ENCODE peak calls at places on chromosome 4, in four cellular contexts. R is fibroblast of lung, B is PC-3, J is HepG2. W is an unnamed sample.

GRCh38 chr4:138104462-138104775 is 137.7 kb downstream of the SLC7A11 start:
- DNase-seq in R (peak), B (no peak), J (no peak), W (no peak)

GRCh38 chr4:89140168-89140759 is 28.9 kb downstream of the TIGD2 start:
- DNase-seq in J (peak), R (no peak), B (no peak), W (no peak)

GRCh38 chr4:121938282-121939092 is 13.4 kb downstream of the TRPC3 start:
- DNase-seq in R (no peak), J (peak), B (no peak), W (no peak)

GRCh38 chr4:25986807-25987206 is 72.8 kb downstream of the SMIM20 start:
- DNase-seq in B (no peak), J (no peak), R (no peak), W (no peak)

GRCh38 chr4:77358315-77358928 is 201.4 kb downstream of the CCNG2 start:
- DNase-seq in J (peak), R (peak), B (peak), W (no peak)

GRCh38 chr4:64079316-64079715 is 329.9 kb downstream of the TECRL start:
- DNase-seq in R (no peak), J (no peak), B (peak), W (no peak)

GRCh38 chr4:24793219-24794005 is 2.0 kb upstream of the SOD3 start:
- DNase-seq in B (peak), J (peak), R (no peak), W (no peak)

GRCh38 chr4:139815646-139816601 is 150.3 kb downstream of the MGST2 start:
- DNase-seq in B (peak), R (peak), J (no peak), W (no peak)

GRCh38 chr4:119493419-119493818 is 135.2 kb downstream of the PDE5A start:
- DNase-seq in J (no peak), R (no peak), B (peak), W (no peak)

GRCh38 chr4:57249083-57249482 is 138.9 kb upstream of the IGFBP7 start:
- DNase-seq in R (no peak), B (peak), J (no peak), W (no peak)

GRCh38 chr4:53704329-53704728 is 113.0 kb upstream of the LNX1 start:
- DNase-seq in J (no peak), R (no peak), B (no peak), W (no peak)

GRCh38 chr4:53705972-53706371 is 114.7 kb upstream of the LNX1 start:
- DNase-seq in J (no peak), B (no peak), R (no peak), W (no peak)

GRCh38 chr4:53705151-53705764 is 114.0 kb upstream of the LNX1 start:
- DNase-seq in R (no peak), B (peak), J (no peak), W (no peak)

GRCh38 chr4:53703267-53703655 is 112.0 kb upstream of the LNX1 start:
- DNase-seq in R (no peak), B (no peak), J (no peak), W (no peak)

DNA sequence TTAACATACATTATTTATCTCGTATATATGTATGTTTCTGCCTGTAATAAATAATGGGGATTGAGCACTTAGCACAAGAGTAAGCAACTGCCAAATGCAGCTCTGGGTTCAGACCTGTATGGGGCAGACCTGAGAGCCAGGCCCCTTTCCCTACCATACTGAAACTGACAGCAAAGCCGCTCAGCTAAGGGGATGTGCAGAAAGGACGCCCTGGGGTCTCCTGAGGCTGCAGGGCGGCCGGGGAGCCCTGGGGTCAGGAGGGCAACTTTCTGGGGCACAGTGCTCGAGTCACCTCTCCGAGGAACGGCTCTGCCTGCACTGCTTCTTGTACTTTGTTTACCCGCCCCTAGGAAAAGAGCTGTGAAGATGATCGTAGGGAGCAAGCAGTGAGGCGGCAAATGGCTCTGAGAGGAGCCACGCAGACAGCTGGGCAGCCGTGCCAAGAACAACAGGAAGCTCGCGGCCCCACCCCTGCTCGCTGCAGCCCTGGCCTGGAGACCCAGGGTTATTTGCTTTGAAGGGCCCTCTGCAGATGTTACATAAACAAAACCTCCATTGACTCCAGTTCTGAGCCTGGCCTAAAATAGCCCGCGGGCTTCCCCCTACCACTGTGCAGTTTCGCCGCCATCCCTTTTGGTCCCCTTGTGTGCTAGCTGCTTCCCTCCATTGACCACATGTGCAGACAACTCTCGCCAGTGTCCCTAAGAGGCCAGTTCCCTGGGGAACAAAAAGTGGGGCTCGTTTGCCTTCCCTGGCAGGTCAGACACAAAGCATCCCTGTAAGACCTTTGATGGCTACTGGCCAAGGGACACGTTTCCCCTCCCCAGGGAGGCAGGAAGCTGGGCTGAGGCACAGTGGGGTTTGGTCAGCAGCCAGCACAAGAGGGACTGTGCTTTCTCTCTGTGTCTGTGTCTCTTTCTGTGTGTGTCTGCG is 111.3 kb upstream of the LNX1 start:
- DNase-seq in J (peak), B (peak), R (peak), W (no peak)
- H3K9ac ChIP-seq in J (peak), B (peak), R (peak), W (no peak)

DNA sequence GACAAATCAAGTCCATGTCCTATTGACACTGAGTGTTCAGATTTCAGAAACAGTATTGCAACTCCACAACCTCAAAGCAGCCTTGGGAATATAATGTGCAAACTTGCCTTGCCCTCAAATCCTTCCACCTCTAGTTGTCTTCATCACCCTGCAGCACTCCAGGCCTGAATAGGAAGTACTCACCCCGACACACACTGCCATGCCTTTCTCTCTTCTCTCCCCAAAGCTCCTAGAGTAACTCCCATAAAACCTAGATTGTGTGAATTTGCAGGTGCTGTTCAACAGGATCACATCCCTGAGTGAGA is 19.6 kb downstream of the ACSL1 start:
- DNase-seq in J (no peak), B (no peak), R (no peak), W (no peak)
- TF ChIP-seq EZH2 in J (no peak), B (no peak), R (no peak), W (no peak)

GRCh38 chr4:7529368-7529923 is 94.7 kb upstream of the PSAPL1 start:
- DNase-seq in B (no peak), J (no peak), R (no peak), W (no peak)

GRCh38 chr4:7524841-7525240 is 90.1 kb upstream of the PSAPL1 start:
- DNase-seq in J (no peak), R (no peak), B (no peak), W (no peak)

GRCh38 chr4:7524064-7524682 is 89.4 kb upstream of the PSAPL1 start:
- DNase-seq in R (no peak), J (no peak), B (no peak), W (no peak)

GRCh38 chr4:7526491-7526890 is 91.8 kb upstream of the PSAPL1 start:
- DNase-seq in J (no peak), B (no peak), R (no peak), W (no peak)

GRCh38 chr4:7526929-7527535 is 92.3 kb upstream of the PSAPL1 start:
- DNase-seq in R (no peak), B (no peak), J (no peak), W (no peak)
- H3K9ac ChIP-seq in R (no peak), B (no peak), J (no peak), W (no peak)

GRCh38 chr4:74932832-74933561 is at the start of gene PARM1:
- DNase-seq in J (peak), B (peak), R (peak), W (no peak)

GRCh38 chr4:74934822-74935326 is 2.0 kb downstream of the PARM1 start:
- DNase-seq in B (no peak), R (no peak), J (no peak), W (no peak)

GRCh38 chr4:74933562-74934015 is 673 bp downstream of the PARM1 start:
- DNase-seq in B (no peak), J (no peak), R (peak), W (no peak)

GRCh38 chr4:74932010-74932409 is 906 bp upstream of the PARM1 start:
- DNase-seq in B (no peak), J (no peak), R (no peak), W (no peak)

GRCh38 chr4:74934016-74934821 is 1.3 kb downstream of the PARM1 start:
- DNase-seq in J (no peak), R (peak), B (peak), W (no peak)
- TF ChIP-seq EZH2 in J (peak), R (peak), B (no peak), W (no peak)

DNA sequence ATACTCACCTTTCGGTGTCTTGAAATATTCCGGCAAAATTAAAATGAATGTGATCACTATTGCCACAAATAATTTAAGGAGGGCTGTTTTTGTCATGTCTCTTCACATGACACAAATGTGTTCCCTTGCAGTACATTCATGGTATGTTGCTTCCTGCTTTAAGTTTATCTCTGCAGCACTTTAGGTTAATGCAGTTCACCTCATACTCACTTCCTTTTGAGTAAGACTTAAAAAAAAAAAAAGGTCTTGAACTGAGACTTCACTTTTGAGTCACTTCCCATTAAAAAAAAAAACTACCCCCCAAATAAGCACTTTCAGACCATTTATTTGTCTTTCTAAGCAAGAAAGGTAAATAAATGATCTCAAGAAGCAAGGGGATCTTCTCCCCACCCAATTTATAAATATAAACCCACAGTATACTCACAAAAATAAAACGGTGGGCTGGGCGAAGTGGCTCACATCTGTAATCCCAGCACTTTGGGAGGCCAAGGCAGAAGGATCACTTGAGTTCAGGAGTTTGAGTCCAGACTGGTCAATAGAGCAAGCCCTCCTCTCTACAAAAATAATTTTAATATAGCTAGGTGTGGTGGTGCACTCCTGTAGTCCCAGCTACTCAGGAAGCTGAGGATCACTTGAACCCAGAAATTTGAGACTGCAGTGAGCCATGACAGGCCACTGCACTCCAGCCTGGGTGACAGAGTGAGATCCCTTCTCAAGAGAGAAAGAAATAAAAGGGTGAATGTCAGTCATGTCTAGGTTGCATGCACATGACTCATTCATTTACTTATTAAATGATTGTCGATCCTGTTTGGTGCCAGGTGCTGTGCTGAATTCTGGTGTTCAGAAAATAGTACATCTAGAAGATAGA is at the start of gene TMEM156:
- DNase-seq in B (peak), J (peak), R (peak), W (no peak)
- H3K9ac ChIP-seq in B (peak), J (no peak), R (no peak), W (no peak)

DNA sequence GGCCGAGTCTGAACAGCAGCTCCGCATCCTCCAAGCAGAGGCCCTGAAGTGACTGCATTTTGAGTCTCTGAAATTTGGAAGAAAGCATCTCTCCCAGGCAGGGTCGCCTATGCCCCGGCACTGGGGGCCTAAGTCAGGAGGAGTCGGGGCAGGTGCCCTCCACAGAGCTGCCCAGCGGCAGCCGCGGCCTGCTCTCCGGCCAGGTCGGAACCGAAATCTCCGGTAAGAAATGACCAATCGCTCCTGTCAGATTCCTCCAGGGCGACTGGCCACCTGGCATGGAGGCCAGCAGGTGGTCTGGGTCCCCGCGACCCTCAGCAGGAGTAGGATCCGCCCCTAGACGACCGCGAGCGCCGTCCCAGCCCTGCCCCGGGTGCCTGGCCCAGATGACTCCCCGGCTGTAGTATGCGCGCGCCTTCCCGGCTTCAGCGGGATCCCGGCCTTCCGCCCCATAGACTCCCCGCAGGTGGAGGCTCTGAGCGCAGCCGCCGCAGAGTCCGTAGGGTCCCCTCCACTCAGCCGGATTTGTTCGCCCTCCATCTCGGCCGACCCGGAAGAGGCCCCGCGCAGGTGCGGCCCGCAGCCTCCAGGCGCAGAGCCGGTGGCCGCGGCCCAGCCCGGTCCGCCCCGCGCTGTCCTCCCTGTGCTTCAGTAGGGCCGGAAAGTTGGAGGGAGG is 1.5 kb downstream of the NKX1-1 start:
- DNase-seq in R (no peak), J (no peak), B (no peak), W (no peak)
- TF ChIP-seq EZH2 in R (peak), J (no peak), B (no peak), W (no peak)

GRCh38 chr4:163662761-163663160 is 168.3 kb downstream of the TMA16 start:
- DNase-seq in R (no peak), B (no peak), J (no peak), W (no peak)
- H3K9ac ChIP-seq in R (no peak), B (no peak), J (no peak), W (no peak)

GRCh38 chr4:182213024-182213423 is 30.2 kb upstream of the TENM3 start:
- DNase-seq in B (no peak), R (peak), J (no peak), W (no peak)

GRCh38 chr4:182219400-182219799 is 23.8 kb upstream of the TENM3 start:
- DNase-seq in J (no peak), R (peak), B (peak), W (no peak)

GRCh38 chr4:182212211-182212761 is 30.9 kb upstream of the TENM3 start:
- DNase-seq in J (no peak), R (peak), B (no peak), W (no peak)

GRCh38 chr4:182215171-182215570 is 28.0 kb upstream of the TENM3 start:
- DNase-seq in B (no peak), J (no peak), R (no peak), W (no peak)

DNA sequence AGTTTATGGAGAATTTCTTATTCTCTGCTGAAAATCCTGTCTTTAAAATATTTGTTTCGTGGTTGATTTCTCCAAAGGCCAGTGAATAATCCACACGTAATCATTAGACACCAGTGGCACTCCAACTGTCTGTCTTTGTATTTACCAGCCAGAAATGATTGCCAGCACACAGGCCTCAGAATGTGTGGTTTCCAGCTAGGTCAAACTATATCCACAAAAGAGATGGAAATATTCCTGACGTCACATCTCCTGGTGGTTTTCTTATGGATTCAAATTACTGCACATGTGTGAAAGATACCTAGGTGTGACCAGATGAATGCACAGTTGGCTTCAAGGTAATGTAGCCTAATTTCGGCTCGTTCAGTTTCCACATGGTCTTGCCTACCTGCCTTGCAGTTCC is 27.2 kb upstream of the TENM3 start:
- DNase-seq in R (no peak), J (no peak), B (no peak), W (no peak)
- TF ChIP-seq EZH2 in R (no peak), J (no peak), B (no peak), W (no peak)